ENCODE peak calls at places on chromosome 7, in eight cellular contexts. D, F, X, Z, R, I, O and P are unnamed samples.

GRCh38 chr7:30331338-30331737 is 46.9 kb downstream of the ZNRF2 start:
- DNase-seq in D (no peak), F (peak; percentile 56), X (no peak), Z (no peak), R (no peak), I (no peak), O (no peak), P (peak; percentile 27)

GRCh38 chr7:48052748-48053147 is 17.4 kb downstream of the C7orf57 start:
- DNase-seq in D (no peak), F (peak; percentile 73), X (no peak), Z (no peak), R (no peak), I (no peak), O (no peak), P (peak; percentile 65)

GRCh38 chr7:137443616-137444015 is 100.1 kb upstream of the PTN start:
- DNase-seq in D (no peak), F (peak; percentile 57), X (no peak), Z (no peak), R (no peak), I (no peak), O (no peak), P (peak; percentile 78)

GRCh38 chr7:40763319-40764287 is 628.8 kb downstream of the SUGCT start:
- DNase-seq in D (peak; percentile 8), F (peak; percentile 52), X (no peak), Z (no peak), R (no peak), I (no peak), O (no peak), P (peak; percentile 14)

GRCh38 chr7:41298343-41298875 is 404.5 kb downstream of the INHBA start:
- DNase-seq in D (no peak), F (no peak), X (no peak), Z (no peak), R (no peak), I (no peak), O (no peak), P (peak; percentile 57)

GRCh38 chr7:38655833-38656774 is 24.9 kb upstream of the AMPH start:
- DNase-seq in D (no peak), F (no peak), X (no peak), Z (no peak), R (no peak), I (no peak), O (no peak), P (no peak)

GRCh38 chr7:139078911-139079310 is 30.6 kb downstream of the ZC3HAV1 start:
- DNase-seq in D (no peak), F (no peak), X (no peak), Z (peak; percentile 17), R (no peak), I (no peak), O (no peak), P (no peak)

GRCh38 chr7:112898432-112899290 is 108.5 kb upstream of the TMEM168 start:
- DNase-seq in D (peak; percentile 70), F (peak; percentile 85), X (no peak), Z (peak; percentile 88), R (peak; percentile 11), I (no peak), O (peak; percentile 62), P (peak; percentile 77)

GRCh38 chr7:5549096-5549896 is 125.7 kb upstream of the TNRC18 start:
- DNase-seq in D (peak; percentile 48), F (peak; percentile 94), X (no peak), Z (peak; percentile 73), R (no peak), I (no peak), O (no peak), P (peak; percentile 83)

GRCh38 chr7:40327113-40327512 is 192.3 kb downstream of the SUGCT start:
- DNase-seq in D (no peak), F (no peak), X (no peak), Z (no peak), R (no peak), I (no peak), O (no peak), P (no peak)

GRCh38 chr7:25026156-25026555 is 46.2 kb upstream of the OSBPL3 start:
- DNase-seq in D (no peak), F (no peak), X (no peak), Z (peak; percentile 87), R (no peak), I (no peak), O (no peak), P (no peak)

GRCh38 chr7:64849250-64849923 is 53.7 kb upstream of the ZNF273 start:
- DNase-seq in D (peak; percentile 26), F (peak; percentile 76), X (no peak), Z (no peak), R (no peak), I (no peak), O (peak; percentile 0), P (peak; percentile 88)

GRCh38 chr7:141366098-141366621 is 185.1 kb upstream of the AGK start:
- DNase-seq in D (no peak), F (peak; percentile 3), X (no peak), Z (peak; percentile 65), R (no peak), I (no peak), O (no peak), P (peak; percentile 45)

GRCh38 chr7:134374791-134375190 is 58.1 kb upstream of the SLC35B4 start:
- DNase-seq in D (no peak), F (no peak), X (no peak), Z (no peak), R (no peak), I (no peak), O (no peak), P (no peak)

GRCh38 chr7:896346-897075 is 20.2 kb downstream of the GET4 start:
- DNase-seq in D (no peak), F (no peak), X (no peak), Z (no peak), R (no peak), I (no peak), O (no peak), P (no peak)

GRCh38 chr7:142654398-142654797 is 94.9 kb upstream of the PRSS1 start:
- DNase-seq in D (no peak), F (no peak), X (no peak), Z (no peak), R (no peak), I (no peak), O (no peak), P (no peak)

GRCh38 chr7:44561962-44562621 is 11.6 kb downstream of the DDX56 start:
- DNase-seq in D (no peak), F (peak; percentile 69), X (peak; percentile 35), Z (peak; percentile 67), R (no peak), I (no peak), O (no peak), P (peak; percentile 70)

GRCh38 chr7:139720705-139721231 is 57.0 kb downstream of the HIPK2 start:
- DNase-seq in D (no peak), F (peak; percentile 62), X (peak; percentile 85), Z (peak; percentile 15), R (no peak), I (no peak), O (no peak), P (peak; percentile 84)

GRCh38 chr7:78153285-78153684 is 354.7 kb downstream of the PHTF2 start:
- DNase-seq in D (no peak), F (no peak), X (no peak), Z (no peak), R (no peak), I (no peak), O (no peak), P (no peak)

GRCh38 chr7:19698331-19698730 is 10.5 kb downstream of the POLR1F start:
- DNase-seq in D (no peak), F (no peak), X (no peak), Z (no peak), R (no peak), I (no peak), O (no peak), P (peak; percentile 12)
- TF ChIP-seq CTCF in D (no peak), F (no peak), X (no peak), Z (no peak), R (no peak), I (no peak), O (no peak), P (no peak)

DNA sequence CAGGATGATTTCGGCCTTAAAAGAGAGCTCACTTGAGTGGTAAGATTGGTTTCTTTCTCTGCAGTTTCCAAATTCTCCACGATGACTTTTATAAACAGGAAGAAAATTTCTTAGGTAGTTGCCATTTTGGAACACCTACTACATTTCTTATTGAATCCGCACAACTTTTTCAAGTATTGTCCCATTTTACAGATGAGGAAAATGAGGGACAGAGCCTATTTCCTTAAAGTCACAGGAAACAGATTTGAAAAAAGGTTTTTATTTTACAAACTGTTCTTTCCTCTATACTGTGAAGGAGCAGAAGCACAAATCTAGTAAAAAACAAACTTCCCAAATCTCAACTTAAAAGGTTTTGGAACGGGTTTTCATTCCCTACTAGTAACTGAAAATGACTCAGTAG is 2.7 kb downstream of the YWHAG start:
- DNase-seq in D (no peak), F (no peak), X (no peak), Z (no peak), R (no peak), I (no peak), O (no peak), P (peak; percentile 40)
- H3K4me3 ChIP-seq in D (no peak overlapping the region), F (no peak overlapping the region), X (no peak overlapping the region), Z (peak overlapping the region; percentile 96), R (no peak overlapping the region), I (no peak overlapping the region), O (no peak overlapping the region), P (no peak overlapping the region)

DNA sequence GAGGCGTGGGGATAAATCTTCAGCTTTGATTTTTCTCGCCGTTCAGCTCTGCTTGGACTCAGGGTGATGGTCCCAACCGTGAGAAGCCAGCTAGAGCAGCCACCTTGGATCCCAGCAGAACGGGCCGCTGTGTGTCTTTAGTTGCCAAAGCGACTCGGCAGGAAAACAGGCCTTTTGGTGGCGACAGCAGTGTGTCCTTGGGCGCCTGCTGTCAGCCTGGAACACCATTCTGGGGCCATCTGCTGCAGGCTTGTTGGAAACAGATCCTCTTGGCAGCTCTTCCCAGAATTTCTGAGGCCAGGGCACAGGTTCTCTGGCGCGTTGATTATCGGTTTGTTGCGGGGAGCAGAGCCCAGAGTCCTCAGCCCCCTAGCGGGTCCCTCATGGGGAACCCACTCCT is 97.6 kb downstream of the CUX1 start:
- DNase-seq in D (peak; percentile 69), F (no peak), X (no peak), Z (no peak), R (no peak), I (no peak), O (no peak), P (no peak)
- TF ChIP-seq CTCF in D (no peak), F (no peak), X (no peak), Z (no peak), R (no peak), I (no peak), O (no peak), P (no peak)

GRCh38 chr7:105352922-105353668 is 35.6 kb downstream of the SRPK2 start:
- DNase-seq in D (no peak), F (peak; percentile 31), X (no peak), Z (no peak), R (no peak), I (no peak), O (no peak), P (peak; percentile 21)

GRCh38 chr7:105354383-105354782 is 34.3 kb downstream of the SRPK2 start:
- DNase-seq in D (no peak), F (no peak), X (no peak), Z (no peak), R (no peak), I (no peak), O (no peak), P (peak; percentile 10)

GRCh38 chr7:105353752-105354328 is 34.9 kb downstream of the SRPK2 start:
- DNase-seq in D (no peak), F (peak; percentile 79), X (peak; percentile 74), Z (no peak), R (peak; percentile 40), I (peak; percentile 32), O (no peak), P (peak; percentile 64)

GRCh38 chr7:105352018-105352612 is 36.6 kb downstream of the SRPK2 start:
- DNase-seq in D (no peak), F (peak; percentile 89), X (peak; percentile 90), Z (no peak), R (peak; percentile 78), I (peak; percentile 64), O (no peak), P (peak; percentile 95)

GRCh38 chr7:105350906-105351305 is 37.8 kb downstream of the SRPK2 start:
- DNase-seq in D (no peak), F (no peak), X (no peak), Z (no peak), R (no peak), I (no peak), O (no peak), P (no peak)
- H3K4me3 ChIP-seq in D (no peak overlapping the region), F (no peak overlapping the region), X (no peak overlapping the region), Z (no peak overlapping the region), R (no peak overlapping the region), I (no peak overlapping the region), O (no peak overlapping the region), P (no peak overlapping the region)